ENCODE peak calls at places on chromosomes 11 and 22, in nine cellular contexts. N is transverse colon, D is osteocyte, E is bronchial epithelial cell, I is thoracic aorta, Y is psoas muscle, F is mammary epithelial cell, P is ovary, W is lower leg skin. T is an unnamed sample.

GRCh38 chr22:49186756-49187155 is 640.9 kb downstream of the BRD1 start:
- DNase-seq in E (no peak), W (no peak), D (no peak), N (no peak), Y (no peak), F (no peak), I (no peak), P (no peak), T (no peak)

GRCh38 chr11:75344761-75345454 is 6.6 kb downstream of the ARRB1 start:
- DNase-seq in I (no peak), W (no peak), Y (no peak), P (no peak), N (no peak), F (no peak), E (peak), D (no peak), T (peak)

GRCh38 chr11:7548659-7549283 is 35.0 kb downstream of the PPFIBP2 start:
- DNase-seq in Y (no peak), W (no peak), N (peak), P (no peak), D (no peak), F (no peak), I (no peak), E (no peak), T (no peak)

GRCh38 chr11:134535029-134536025 is 123.3 kb upstream of the B3GAT1 start:
- DNase-seq in D (peak), I (no peak), P (no peak), F (no peak), W (no peak), Y (no peak), N (no peak), E (no peak), T (no peak)

GRCh38 chr22:24693359-24693758 is 81.2 kb downstream of the PIWIL3 start:
- DNase-seq in I (no peak), Y (no peak), N (no peak), W (no peak), F (no peak), P (no peak), D (no peak), E (no peak), T (no peak)

GRCh38 chr11:72333657-72334056 is 89.7 kb upstream of the PHOX2A start:
- DNase-seq in E (no peak), D (no peak), F (no peak), Y (no peak), W (no peak), N (no peak), P (no peak), I (no peak), T (no peak)

GRCh38 chr22:29871684-29872083 is 11.3 kb upstream of the MTMR3 start:
- DNase-seq in Y (no peak), D (peak), P (peak), E (no peak), I (no peak), N (no peak), W (no peak), F (no peak), T (no peak)

GRCh38 chr11:93005239-93005638 is 35.8 kb downstream of the MTNR1B start:
- DNase-seq in I (no peak), N (no peak), W (no peak), F (peak), E (peak), D (no peak), Y (no peak), P (no peak), T (no peak)

GRCh38 chr11:10366568-10367331 is 61.9 kb downstream of the ADM start:
- DNase-seq in D (no peak), W (peak), I (peak), Y (peak), F (peak), E (peak), P (peak), N (peak), T (peak)

GRCh38 chr11:86174101-86175046 is 70.2 kb upstream of the EED start:
- DNase-seq in F (peak), N (no peak), D (peak), Y (peak), W (peak), I (peak), E (peak), P (peak), T (no peak)

GRCh38 chr22:23269441-23270211 is 89.3 kb downstream of the BCR start:
- DNase-seq in E (no peak), F (no peak), Y (no peak), N (no peak), P (no peak), D (no peak), I (no peak), W (no peak), T (no peak)

GRCh38 chr11:134276396-134277175 is 407 bp downstream of the GLB1L3 start:
- DNase-seq in Y (no peak), W (no peak), E (no peak), P (no peak), I (no peak), N (no peak), F (no peak), D (peak), T (no peak)

GRCh38 chr22:20656902-20657836 is 116.7 kb upstream of the SERPIND1 start:
- DNase-seq in D (peak), F (no peak), N (no peak), P (no peak), W (no peak), E (no peak), Y (no peak), I (no peak), T (no peak)

GRCh38 chr11:123231263-123231662 is 36.2 kb upstream of the CLMP start:
- DNase-seq in P (no peak), I (no peak), F (no peak), E (no peak), N (no peak), D (no peak), W (no peak), Y (no peak), T (no peak)

GRCh38 chr11:110243804-110244203 is 52.6 kb downstream of the RDX start:
- DNase-seq in D (no peak), P (no peak), N (no peak), I (no peak), Y (no peak), W (no peak), E (peak), F (no peak), T (no peak)

GRCh38 chr11:123690490-123690889 is 36.1 kb upstream of the SCN3B start:
- DNase-seq in F (peak), I (no peak), E (peak), N (no peak), W (no peak), P (no peak), Y (no peak), D (no peak), T (no peak)

GRCh38 chr22:28181332-28181731 is 262.3 kb upstream of the PITPNB start:
- DNase-seq in Y (no peak), W (no peak), F (no peak), E (no peak), P (no peak), I (no peak), D (no peak), N (no peak), T (no peak)

GRCh38 chr11:128937480-128937879 is 5.2 kb downstream of the TP53AIP1 start:
- DNase-seq in W (no peak), F (no peak), E (no peak), N (no peak), Y (no peak), I (no peak), P (no peak), D (no peak), T (no peak)

GRCh38 chr11:84091212-84091986 is 805.2 kb upstream of the CCDC90B start:
- DNase-seq in D (no peak), F (no peak), E (no peak), N (no peak), P (no peak), Y (no peak), W (no peak), I (no peak), T (no peak)

GRCh38 chr11:78664606-78665005 is 89.9 kb upstream of the NARS2 start:
- DNase-seq in P (no peak), N (no peak), W (no peak), E (no peak), F (no peak), D (no peak), I (no peak), Y (no peak), T (no peak)

GRCh38 chr11:33452806-33453205 is 195.6 kb downstream of the HIPK3 start:
- DNase-seq in P (no peak), E (peak), Y (no peak), W (no peak), I (no peak), D (no peak), N (no peak), F (peak), T (no peak)

GRCh38 chr22:43001271-43002197 is 13.4 kb downstream of the PACSIN2 start:
- DNase-seq in I (no peak), W (no peak), E (no peak), F (no peak), P (no peak), D (no peak), Y (no peak), N (no peak), T (no peak)

GRCh38 chr11:35182317-35182939 is 43.5 kb downstream of the CD44 start:
- DNase-seq in I (no peak), D (no peak), W (no peak), E (no peak), Y (no peak), N (no peak), P (no peak), F (no peak), T (no peak)

GRCh38 chr11:74524978-74525377 is 31.5 kb upstream of the LIPT2 start:
- DNase-seq in Y (no peak), W (no peak), P (no peak), I (no peak), N (no peak), D (no peak), E (no peak), F (no peak), T (no peak)

DNA sequence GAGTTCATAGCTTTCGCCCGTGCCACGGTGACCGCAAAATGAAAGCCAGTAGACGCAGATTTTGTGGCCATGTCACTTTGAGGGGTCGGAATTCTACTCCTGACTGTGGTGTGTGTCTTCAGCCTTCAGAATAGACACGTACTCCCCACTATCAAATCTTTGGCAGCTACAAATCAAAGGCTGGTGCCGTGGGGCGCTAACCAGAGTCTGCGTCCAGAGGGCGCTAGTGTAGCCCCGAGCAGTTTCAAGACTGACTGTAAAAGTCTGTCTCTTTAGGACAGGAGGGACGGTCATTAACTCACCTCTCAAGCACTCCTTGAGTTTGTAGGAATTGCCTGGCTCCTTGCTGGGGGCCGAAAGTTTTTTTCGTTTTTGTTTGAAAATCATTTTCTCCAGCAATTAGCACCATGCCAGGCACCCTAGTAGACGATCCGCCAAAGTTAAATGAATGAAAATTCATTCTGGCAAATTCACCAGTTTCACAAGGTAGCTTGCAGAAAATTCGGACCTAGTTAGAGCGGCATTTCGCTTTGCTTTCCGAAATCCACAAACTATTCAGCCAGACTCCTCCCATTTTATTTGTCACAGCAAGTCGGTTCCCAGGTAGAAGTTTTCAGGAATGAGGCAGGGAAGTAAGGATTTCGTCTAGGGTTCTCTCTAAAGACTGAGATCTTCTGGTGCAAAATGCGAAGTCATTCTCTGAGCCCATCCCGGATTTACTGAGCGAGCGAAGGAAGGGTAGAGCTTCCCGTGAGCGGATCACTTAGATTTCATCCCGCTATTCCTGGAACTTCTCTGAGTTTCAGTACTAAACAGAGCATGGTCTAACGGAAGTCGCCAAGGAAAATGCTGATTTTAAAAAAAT is 2.8 kb upstream of the CALCA start:
- DNase-seq in P (no peak), D (no peak), N (peak), I (no peak), F (peak), Y (peak), W (no peak), E (peak), T (no peak)
- TF ChIP-seq CTCF in P (no peak), D (peak), N (peak), I (peak), F (peak), Y (peak), W (no peak), E (peak), T (peak)

GRCh38 chr22:21661991-21662390 is 3.8 kb upstream of the PPIL2 start:
- DNase-seq in W (no peak), P (no peak), Y (no peak), F (no peak), E (no peak), I (no peak), D (no peak), N (no peak), T (no peak)

GRCh38 chr22:21659864-21660525 is 5.8 kb upstream of the PPIL2 start:
- DNase-seq in D (no peak), W (no peak), E (no peak), P (no peak), Y (no peak), N (no peak), F (no peak), I (no peak), T (no peak)

GRCh38 chr22:21657020-21657360 is 8.8 kb upstream of the PPIL2 start:
- DNase-seq in I (no peak), E (no peak), W (no peak), Y (no peak), F (no peak), N (no peak), P (no peak), D (no peak), T (no peak)

GRCh38 chr22:21660904-21661303 is 4.9 kb upstream of the PPIL2 start:
- DNase-seq in P (no peak), F (no peak), N (no peak), W (no peak), Y (no peak), I (no peak), D (no peak), E (no peak), T (no peak)

GRCh38 chr22:21657361-21658118 is 8.3 kb upstream of the PPIL2 start:
- DNase-seq in D (no peak), E (no peak), N (peak), F (peak), W (peak), P (no peak), Y (peak), I (no peak), T (peak)
- TF ChIP-seq CTCF in D (no peak), E (peak), N (no peak), F (no peak), W (no peak), P (no peak), Y (peak), I (peak), T (no peak)

DNA sequence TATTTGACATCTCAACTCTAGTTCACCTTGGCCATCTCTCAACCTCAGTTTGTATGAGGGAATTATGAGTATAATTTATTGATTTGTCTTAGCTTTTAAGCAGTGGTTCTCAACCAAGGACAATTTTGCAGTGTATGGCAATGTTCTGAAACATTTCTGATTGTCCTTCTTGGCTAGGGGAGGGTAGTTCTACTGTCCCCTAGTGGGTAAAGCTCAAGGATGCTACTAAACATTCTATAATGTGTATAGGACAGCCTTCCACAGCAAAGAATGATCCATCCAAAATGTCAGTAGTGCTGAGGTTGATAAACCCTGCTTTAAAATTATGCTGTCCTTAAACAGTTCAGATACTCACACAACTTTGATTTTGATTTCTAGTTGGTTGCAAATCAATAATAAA is 78.1 kb upstream of the ALKBH3 start:
- DNase-seq in P (no peak), N (no peak), F (no peak), E (no peak), Y (no peak), W (no peak), D (no peak), I (no peak), T (no peak)
- TF ChIP-seq CTCF in P (no peak), N (no peak), F (peak), E (peak), Y (no peak), W (no peak), D (peak), I (no peak), T (no peak)

DNA sequence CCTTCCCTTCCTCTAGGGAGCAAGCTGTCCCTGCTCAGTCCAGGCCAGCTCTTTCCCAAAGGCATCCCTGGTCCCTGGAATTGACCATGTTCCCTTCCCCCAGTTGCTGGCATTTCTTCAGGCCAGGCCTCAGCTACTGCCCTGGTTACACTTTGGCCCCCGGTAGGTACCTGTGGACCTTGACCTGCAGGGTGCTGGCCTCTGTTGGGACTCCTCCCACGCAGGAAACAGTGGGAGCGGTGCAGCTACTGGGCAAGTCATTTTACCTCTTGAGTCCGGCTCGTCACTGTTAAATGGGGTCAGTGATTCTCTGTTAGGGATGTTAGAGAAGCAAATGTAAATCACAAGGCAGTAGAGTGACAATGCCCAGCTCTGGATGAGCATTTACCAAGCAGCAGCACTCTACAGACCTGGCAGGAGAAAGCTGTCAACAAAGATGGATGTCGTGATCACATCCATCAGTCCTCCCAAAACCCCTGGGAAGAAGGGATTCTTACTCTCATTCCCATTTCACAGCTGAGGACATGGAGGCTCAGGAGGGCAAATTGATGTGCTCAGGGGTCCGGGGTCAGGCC is 16.9 kb downstream of the MYO7A start:
- DNase-seq in Y (no peak), W (no peak), F (no peak), P (no peak), N (peak), I (no peak), E (no peak), D (no peak), T (no peak)
- TF ChIP-seq CTCF in Y (no peak), W (no peak), F (no peak), P (no peak), N (no peak), I (no peak), E (no peak), D (no peak), T (no peak)

GRCh38 chr11:57476883-57477506 is 16.7 kb downstream of the RTN4RL2 start:
- DNase-seq in E (no peak), D (no peak), Y (peak), N (peak), W (no peak), I (no peak), P (no peak), F (peak), T (no peak)
- TF ChIP-seq CTCF in E (peak), D (peak), Y (peak), N (peak), W (no peak), I (no peak), P (no peak), F (peak), T (no peak)

GRCh38 chr11:4991066-4991465 is 3.6 kb upstream of the OR51L1 start:
- DNase-seq in I (no peak), P (no peak), D (no peak), Y (no peak), F (no peak), W (no peak), E (no peak), N (no peak), T (no peak)
- TF ChIP-seq CTCF in I (no peak), P (no peak), D (peak), Y (no peak), F (peak), W (no peak), E (no peak), N (no peak), T (peak)

T was measured in D721Med.